ENCODE peak calls at places on chromosomes 2 and 18, in nine cellular contexts. One of them, this sample, is unnamed.
A peak's percentile ranks its signal among the peaks of the same experiment; 100 is the strongest.

GRCh38 chr2:221911890-221912289 is 339.8 kb upstream of the EPHA4 start:
- DNase-seq in lower lobe of right lung: no peak
- DNase-seq in CD8-positive, alpha-beta memory T cell: no peak
- DNase-seq in body of pancreas: no peak
- DNase-seq in mammary epithelial cell: no peak
- DNase-seq in left ventricle myocardium inferior: no peak
- DNase-seq in tibial artery: no peak
- DNase-seq in CD4-positive, alpha-beta memory T cell: no peak
- DNase-seq in CD4-positive, CD25-positive, alpha-beta regulatory T cell: no peak
- DNase-seq in this sample: no peak

GRCh38 chr18:77551055-77551454 is 301.4 kb downstream of the GALR1 start:
- DNase-seq in lower lobe of right lung: no peak
- DNase-seq in CD8-positive, alpha-beta memory T cell: no peak
- DNase-seq in body of pancreas: no peak
- DNase-seq in mammary epithelial cell: no peak
- DNase-seq in left ventricle myocardium inferior: no peak
- DNase-seq in tibial artery: no peak
- DNase-seq in CD4-positive, alpha-beta memory T cell: no peak
- DNase-seq in CD4-positive, CD25-positive, alpha-beta regulatory T cell: no peak
- DNase-seq in this sample: no peak

GRCh38 chr2:214310319-214310718 is 100.5 kb upstream of the VWC2L start:
- DNase-seq in lower lobe of right lung: no peak
- DNase-seq in CD8-positive, alpha-beta memory T cell: no peak
- DNase-seq in body of pancreas: no peak
- DNase-seq in mammary epithelial cell: peak; percentile 12
- DNase-seq in left ventricle myocardium inferior: no peak
- DNase-seq in tibial artery: no peak
- DNase-seq in CD4-positive, alpha-beta memory T cell: no peak
- DNase-seq in CD4-positive, CD25-positive, alpha-beta regulatory T cell: no peak
- DNase-seq in this sample: no peak

GRCh38 chr18:10490401-10491289 is 35.2 kb upstream of the NAPG start:
- DNase-seq in lower lobe of right lung: no peak
- DNase-seq in CD8-positive, alpha-beta memory T cell: peak; percentile 15
- DNase-seq in body of pancreas: peak; percentile 53
- DNase-seq in mammary epithelial cell: no peak
- DNase-seq in left ventricle myocardium inferior: no peak
- DNase-seq in tibial artery: no peak
- DNase-seq in CD4-positive, alpha-beta memory T cell: peak; percentile 42
- DNase-seq in CD4-positive, CD25-positive, alpha-beta regulatory T cell: peak; percentile 40
- DNase-seq in this sample: peak; percentile 8

GRCh38 chr2:209141818-209142217 is 282.0 kb upstream of the MAP2 start:
- DNase-seq in lower lobe of right lung: no peak
- DNase-seq in CD8-positive, alpha-beta memory T cell: no peak
- DNase-seq in body of pancreas: no peak
- DNase-seq in mammary epithelial cell: no peak
- DNase-seq in left ventricle myocardium inferior: no peak
- DNase-seq in tibial artery: no peak
- DNase-seq in CD4-positive, alpha-beta memory T cell: no peak
- DNase-seq in CD4-positive, CD25-positive, alpha-beta regulatory T cell: no peak
- DNase-seq in this sample: no peak

GRCh38 chr2:224086226-224086911 is 47.3 kb upstream of the SERPINE2 start:
- DNase-seq in lower lobe of right lung: no peak
- DNase-seq in CD8-positive, alpha-beta memory T cell: no peak
- DNase-seq in body of pancreas: no peak
- DNase-seq in mammary epithelial cell: peak; percentile 97
- DNase-seq in left ventricle myocardium inferior: no peak
- DNase-seq in tibial artery: no peak
- DNase-seq in CD4-positive, alpha-beta memory T cell: no peak
- DNase-seq in CD4-positive, CD25-positive, alpha-beta regulatory T cell: no peak
- DNase-seq in this sample: no peak

GRCh38 chr2:239396881-239397681 is 3.7 kb downstream of the HDAC4 start:
- DNase-seq in lower lobe of right lung: peak; percentile 58
- DNase-seq in CD8-positive, alpha-beta memory T cell: no peak
- DNase-seq in body of pancreas: peak; percentile 71
- DNase-seq in mammary epithelial cell: no peak
- DNase-seq in left ventricle myocardium inferior: no peak
- DNase-seq in tibial artery: no peak
- DNase-seq in CD4-positive, alpha-beta memory T cell: peak; percentile 35
- DNase-seq in CD4-positive, CD25-positive, alpha-beta regulatory T cell: peak; percentile 60
- DNase-seq in this sample: no peak

GRCh38 chr2:228039752-228040534 is 141.5 kb downstream of the SPHKAP start:
- DNase-seq in lower lobe of right lung: no peak
- DNase-seq in CD8-positive, alpha-beta memory T cell: no peak
- DNase-seq in body of pancreas: no peak
- DNase-seq in mammary epithelial cell: peak; percentile 11
- DNase-seq in left ventricle myocardium inferior: no peak
- DNase-seq in tibial artery: no peak
- DNase-seq in CD4-positive, alpha-beta memory T cell: no peak
- DNase-seq in CD4-positive, CD25-positive, alpha-beta regulatory T cell: no peak
- DNase-seq in this sample: no peak

DNA sequence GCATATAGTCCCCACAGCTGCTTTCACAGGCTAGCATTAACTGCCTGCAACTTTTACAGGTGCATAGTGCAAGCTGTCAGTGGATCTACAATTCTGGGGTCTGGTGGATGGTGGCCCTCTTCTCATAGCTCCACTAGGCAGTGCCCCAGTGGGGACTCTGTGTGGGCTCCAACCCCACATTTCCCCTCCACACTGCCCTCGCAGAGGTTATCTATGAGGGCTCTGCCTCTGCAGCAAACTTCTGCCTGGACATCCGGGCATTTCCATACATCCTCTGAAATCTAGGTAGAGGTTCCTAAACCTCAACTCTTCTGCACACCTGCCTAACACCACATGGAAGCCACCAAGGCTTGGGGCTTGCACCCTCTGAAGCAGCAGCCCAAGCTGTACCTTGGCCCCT is 59.2 kb downstream of the KDM3A start:
- DNase-seq in lower lobe of right lung: no peak
- DNase-seq in CD8-positive, alpha-beta memory T cell: no peak
- DNase-seq in body of pancreas: no peak
- DNase-seq in mammary epithelial cell: no peak
- DNase-seq in left ventricle myocardium inferior: no peak
- DNase-seq in tibial artery: no peak
- DNase-seq in CD4-positive, alpha-beta memory T cell: no peak
- DNase-seq in CD4-positive, CD25-positive, alpha-beta regulatory T cell: no peak
- DNase-seq in this sample: no peak
- H3K36me3 ChIP-seq in lower lobe of right lung: peaks cover 73% of the 10 kb centered on the region
- H3K36me3 ChIP-seq in CD8-positive, alpha-beta memory T cell: peaks cover 32% of the 10 kb centered on the region
- H3K36me3 ChIP-seq in body of pancreas: peaks cover 7% of the 10 kb centered on the region
- H3K36me3 ChIP-seq in mammary epithelial cell: no peaks in the 10 kb centered on the region
- H3K36me3 ChIP-seq in left ventricle myocardium inferior: peaks cover 91% of the 10 kb centered on the region
- H3K36me3 ChIP-seq in tibial artery: peaks cover 76% of the 10 kb centered on the region
- H3K36me3 ChIP-seq in CD4-positive, alpha-beta memory T cell: peaks cover 30% of the 10 kb centered on the region
- H3K36me3 ChIP-seq in CD4-positive, CD25-positive, alpha-beta regulatory T cell: peaks cover 88% of the 10 kb centered on the region
- H3K36me3 ChIP-seq in this sample: peaks cover 60% of the 10 kb centered on the region

DNA sequence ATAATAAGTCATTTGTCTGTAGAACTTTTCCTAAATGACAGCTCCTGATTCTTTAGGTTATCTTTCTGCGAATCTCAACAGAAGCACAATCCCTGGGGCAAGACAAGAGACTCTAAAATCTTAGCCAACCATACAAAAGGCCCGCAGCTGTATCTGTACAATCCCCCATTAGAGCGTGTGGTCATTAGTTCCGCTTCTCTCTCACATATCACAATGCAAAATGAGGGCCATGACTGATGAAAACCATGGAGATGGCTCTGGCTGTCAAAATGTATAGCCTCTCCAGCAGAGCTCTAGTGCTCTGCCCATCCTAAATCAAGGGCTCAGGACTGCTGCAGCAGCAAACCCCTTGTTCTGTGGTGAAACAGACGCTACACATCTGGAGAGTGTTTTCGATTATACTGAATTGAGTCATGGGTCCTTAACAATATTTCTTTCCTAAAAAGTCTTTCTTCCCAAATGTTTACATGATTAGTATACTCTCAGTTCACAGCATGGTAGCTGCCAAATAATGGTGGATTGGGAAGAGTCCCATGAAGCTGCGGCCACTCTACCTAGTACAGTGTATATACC is 220.9 kb downstream of the PID1 start:
- DNase-seq in lower lobe of right lung: no peak
- DNase-seq in CD8-positive, alpha-beta memory T cell: no peak
- DNase-seq in body of pancreas: no peak
- DNase-seq in mammary epithelial cell: no peak
- DNase-seq in left ventricle myocardium inferior: no peak
- DNase-seq in tibial artery: no peak
- DNase-seq in CD4-positive, alpha-beta memory T cell: no peak
- DNase-seq in CD4-positive, CD25-positive, alpha-beta regulatory T cell: no peak
- DNase-seq in this sample: no peak
- H3K9me3 ChIP-seq in lower lobe of right lung: no peaks in the 10 kb centered on the region
- H3K9me3 ChIP-seq in CD8-positive, alpha-beta memory T cell: no peaks in the 10 kb centered on the region
- H3K9me3 ChIP-seq in body of pancreas: no peaks in the 10 kb centered on the region
- H3K9me3 ChIP-seq in mammary epithelial cell: no peaks in the 10 kb centered on the region
- H3K9me3 ChIP-seq in left ventricle myocardium inferior: no peaks in the 10 kb centered on the region
- H3K9me3 ChIP-seq in tibial artery: no peaks in the 10 kb centered on the region
- H3K9me3 ChIP-seq in CD4-positive, alpha-beta memory T cell: no peaks in the 10 kb centered on the region
- H3K9me3 ChIP-seq in CD4-positive, CD25-positive, alpha-beta regulatory T cell: no peaks in the 10 kb centered on the region
- H3K9me3 ChIP-seq in this sample: no peaks in the 10 kb centered on the region

GRCh38 chr2:121805767-121806145 is 50.3 kb downstream of the TSN start:
- DNase-seq in lower lobe of right lung: no peak
- DNase-seq in CD8-positive, alpha-beta memory T cell: no peak
- DNase-seq in body of pancreas: no peak
- DNase-seq in mammary epithelial cell: no peak
- DNase-seq in left ventricle myocardium inferior: no peak
- DNase-seq in tibial artery: no peak
- DNase-seq in CD4-positive, alpha-beta memory T cell: no peak
- DNase-seq in CD4-positive, CD25-positive, alpha-beta regulatory T cell: no peak
- DNase-seq in this sample: no peak
- H3K4me1 ChIP-seq in lower lobe of right lung: no peaks in the 10 kb centered on the region
- H3K4me1 ChIP-seq in CD8-positive, alpha-beta memory T cell: no peaks in the 10 kb centered on the region
- H3K4me1 ChIP-seq in body of pancreas: no peaks in the 10 kb centered on the region
- H3K4me1 ChIP-seq in mammary epithelial cell: no peaks in the 10 kb centered on the region
- H3K4me1 ChIP-seq in left ventricle myocardium inferior: peaks cover under 1% of the 10 kb centered on the region
- H3K4me1 ChIP-seq in tibial artery: no peaks in the 10 kb centered on the region
- H3K4me1 ChIP-seq in CD4-positive, alpha-beta memory T cell: no peaks in the 10 kb centered on the region
- H3K4me1 ChIP-seq in CD4-positive, CD25-positive, alpha-beta regulatory T cell: no peaks in the 10 kb centered on the region
- H3K4me1 ChIP-seq in this sample: no peaks in the 10 kb centered on the region

GRCh38 chr2:57204364-57204763 is 842.2 kb upstream of the VRK2 start:
- DNase-seq in lower lobe of right lung: no peak
- DNase-seq in CD8-positive, alpha-beta memory T cell: no peak
- DNase-seq in body of pancreas: no peak
- DNase-seq in mammary epithelial cell: no peak
- DNase-seq in left ventricle myocardium inferior: no peak
- DNase-seq in tibial artery: no peak
- DNase-seq in CD4-positive, alpha-beta memory T cell: no peak
- DNase-seq in CD4-positive, CD25-positive, alpha-beta regulatory T cell: no peak
- DNase-seq in this sample: no peak

GRCh38 chr2:57210855-57211254 is 835.8 kb upstream of the VRK2 start:
- DNase-seq in lower lobe of right lung: no peak
- DNase-seq in CD8-positive, alpha-beta memory T cell: no peak
- DNase-seq in body of pancreas: no peak
- DNase-seq in mammary epithelial cell: no peak
- DNase-seq in left ventricle myocardium inferior: no peak
- DNase-seq in tibial artery: no peak
- DNase-seq in CD4-positive, alpha-beta memory T cell: no peak
- DNase-seq in CD4-positive, CD25-positive, alpha-beta regulatory T cell: no peak
- DNase-seq in this sample: no peak

GRCh38 chr2:57205241-57205640 is 841.4 kb upstream of the VRK2 start:
- DNase-seq in lower lobe of right lung: no peak
- DNase-seq in CD8-positive, alpha-beta memory T cell: no peak
- DNase-seq in body of pancreas: no peak
- DNase-seq in mammary epithelial cell: no peak
- DNase-seq in left ventricle myocardium inferior: no peak
- DNase-seq in tibial artery: no peak
- DNase-seq in CD4-positive, alpha-beta memory T cell: no peak
- DNase-seq in CD4-positive, CD25-positive, alpha-beta regulatory T cell: no peak
- DNase-seq in this sample: no peak

GRCh38 chr2:57209799-57210198 is 836.8 kb upstream of the VRK2 start:
- DNase-seq in lower lobe of right lung: no peak
- DNase-seq in CD8-positive, alpha-beta memory T cell: no peak
- DNase-seq in body of pancreas: no peak
- DNase-seq in mammary epithelial cell: no peak
- DNase-seq in left ventricle myocardium inferior: no peak
- DNase-seq in tibial artery: no peak
- DNase-seq in CD4-positive, alpha-beta memory T cell: no peak
- DNase-seq in CD4-positive, CD25-positive, alpha-beta regulatory T cell: no peak
- DNase-seq in this sample: no peak

DNA sequence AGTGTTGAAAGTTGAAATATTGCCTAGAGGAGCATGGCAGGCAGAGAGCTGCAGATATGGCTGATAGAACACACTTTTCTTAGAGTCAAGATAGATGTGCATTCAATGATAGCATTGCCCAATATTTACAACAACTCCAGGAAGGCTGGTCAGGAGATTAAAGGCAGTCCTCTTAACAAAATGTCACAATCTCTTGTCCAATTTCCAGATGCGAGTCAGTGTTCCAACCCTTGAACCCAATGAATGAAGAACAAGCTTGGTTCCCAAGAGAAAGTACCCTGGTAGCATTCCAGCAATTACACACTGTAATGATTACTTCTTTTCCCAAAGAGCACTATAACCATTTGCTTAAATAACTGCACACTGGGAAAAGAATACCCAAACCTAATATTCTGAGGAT is 839.4 kb upstream of the VRK2 start:
- DNase-seq in lower lobe of right lung: no peak
- DNase-seq in CD8-positive, alpha-beta memory T cell: no peak
- DNase-seq in body of pancreas: no peak
- DNase-seq in mammary epithelial cell: no peak
- DNase-seq in left ventricle myocardium inferior: no peak
- DNase-seq in tibial artery: no peak
- DNase-seq in CD4-positive, alpha-beta memory T cell: no peak
- DNase-seq in CD4-positive, CD25-positive, alpha-beta regulatory T cell: no peak
- DNase-seq in this sample: no peak
- H3K36me3 ChIP-seq in lower lobe of right lung: no peaks in the 10 kb centered on the region
- H3K36me3 ChIP-seq in CD8-positive, alpha-beta memory T cell: no peaks in the 10 kb centered on the region
- H3K36me3 ChIP-seq in body of pancreas: no peaks in the 10 kb centered on the region
- H3K36me3 ChIP-seq in mammary epithelial cell: no peaks in the 10 kb centered on the region
- H3K36me3 ChIP-seq in left ventricle myocardium inferior: no peaks in the 10 kb centered on the region
- H3K36me3 ChIP-seq in tibial artery: no peaks in the 10 kb centered on the region
- H3K36me3 ChIP-seq in CD4-positive, alpha-beta memory T cell: no peaks in the 10 kb centered on the region
- H3K36me3 ChIP-seq in CD4-positive, CD25-positive, alpha-beta regulatory T cell: no peaks in the 10 kb centered on the region
- H3K36me3 ChIP-seq in this sample: no peaks in the 10 kb centered on the region

GRCh38 chr18:70762812-70763211 is 474.0 kb downstream of the SOCS6 start:
- DNase-seq in lower lobe of right lung: no peak
- DNase-seq in CD8-positive, alpha-beta memory T cell: no peak
- DNase-seq in body of pancreas: no peak
- DNase-seq in mammary epithelial cell: no peak
- DNase-seq in left ventricle myocardium inferior: no peak
- DNase-seq in tibial artery: no peak
- DNase-seq in CD4-positive, alpha-beta memory T cell: no peak
- DNase-seq in CD4-positive, CD25-positive, alpha-beta regulatory T cell: no peak
- DNase-seq in this sample: no peak
- H3K9me3 ChIP-seq in lower lobe of right lung: peaks cover 5% of the 10 kb centered on the region
- H3K9me3 ChIP-seq in CD8-positive, alpha-beta memory T cell: no peaks in the 10 kb centered on the region
- H3K9me3 ChIP-seq in body of pancreas: no peaks in the 10 kb centered on the region
- H3K9me3 ChIP-seq in mammary epithelial cell: peaks cover 18% of the 10 kb centered on the region
- H3K9me3 ChIP-seq in left ventricle myocardium inferior: no peaks in the 10 kb centered on the region
- H3K9me3 ChIP-seq in tibial artery: no peaks in the 10 kb centered on the region
- H3K9me3 ChIP-seq in CD4-positive, alpha-beta memory T cell: no peaks in the 10 kb centered on the region
- H3K9me3 ChIP-seq in CD4-positive, CD25-positive, alpha-beta regulatory T cell: no peaks in the 10 kb centered on the region
- H3K9me3 ChIP-seq in this sample: no peaks in the 10 kb centered on the region

This sample was measured in effector memory CD4-positive, alpha-beta T cell.